ENCODE peak calls at places on chromosomes 4 and X, in six cellular contexts. Q, X, F, R, C and I are unnamed samples.
A peak's percentile ranks its signal among the peaks of the same experiment; 100 is the strongest.

GRCh38 chrX:38236901-38237615 is 16.4 kb upstream of the SRPX start:
- DNase-seq in Q (no peak), X (no peak), F (no peak), R (no peak), C (no peak), I (no peak)

GRCh38 chrX:78514852-78515251 is 144.3 kb downstream of the RTL3 start:
- DNase-seq in Q (peak; percentile 63), X (no peak), F (no peak), R (no peak), C (no peak), I (peak; percentile 37)

GRCh38 chr4:5708829-5709680 is 696 bp upstream of the EVC2 start:
- DNase-seq in Q (no peak), X (no peak), F (no peak), R (no peak), C (no peak), I (no peak)

GRCh38 chrX:85326234-85327059 is 53.0 kb downstream of the POF1B start:
- DNase-seq in Q (no peak), X (no peak), F (no peak), R (no peak), C (no peak), I (no peak)

GRCh38 chr4:56909083-56909981 is 1.6 kb downstream of the REST start:
- DNase-seq in Q (peak; percentile 55), X (no peak), F (no peak), R (peak; percentile 52), C (peak; percentile 63), I (peak; percentile 62)

GRCh38 chrX:153238361-153238760 is 59.3 kb downstream of the MAGEA1 start:
- DNase-seq in Q (no peak), X (no peak), F (no peak), R (no peak), C (no peak), I (no peak)

GRCh38 chr4:64158648-64159326 is 250.5 kb downstream of the TECRL start:
- DNase-seq in Q (peak; percentile 90), X (peak; percentile 19), F (peak; percentile 12), R (peak; percentile 22), C (peak; percentile 63), I (peak; percentile 43)

GRCh38 chrX:72114306-72114705 is 17.4 kb downstream of the RTL5 start:
- DNase-seq in Q (no peak), X (no peak), F (no peak), R (no peak), C (no peak), I (no peak)

GRCh38 chrX:17380221-17380620 is 5.2 kb downstream of the NHS start:
- DNase-seq in Q (no peak), X (no peak), F (no peak), R (no peak), C (no peak), I (peak; percentile 26)

GRCh38 chr4:168572002-168572401 is 75.2 kb downstream of the PALLD start:
- DNase-seq in Q (no peak), X (no peak), F (no peak), R (no peak), C (no peak), I (no peak)

GRCh38 chrX:51437521-51437920 is 58.9 kb downstream of the NUDT11 start:
- DNase-seq in Q (no peak), X (no peak), F (no peak), R (no peak), C (no peak), I (no peak)

GRCh38 chrX:135213200-135213844 is 38.5 kb upstream of the ETDA start:
- DNase-seq in Q (no peak), X (no peak), F (no peak), R (no peak), C (no peak), I (no peak)

GRCh38 chr4:145816091-145816490 is 122.5 kb downstream of the ZNF827 start:
- DNase-seq in Q (no peak), X (no peak), F (no peak), R (no peak), C (no peak), I (peak; percentile 37)

GRCh38 chrX:11401966-11402365 is 108.8 kb downstream of the AMELX start:
- DNase-seq in Q (no peak), X (no peak), F (no peak), R (peak; percentile 21), C (no peak), I (no peak)

GRCh38 chr4:646460-646859 is 21.1 kb downstream of the PDE6B start:
- DNase-seq in Q (no peak), X (no peak), F (no peak), R (no peak), C (no peak), I (no peak)

GRCh38 chr4:15366660-15367059 is 61.2 kb upstream of the C1QTNF7 start:
- DNase-seq in Q (no peak), X (no peak), F (no peak), R (no peak), C (no peak), I (no peak)

GRCh38 chrX:98071331-98071730 is 1187.6 kb downstream of the RPA4 start:
- DNase-seq in Q (peak; percentile 2), X (no peak), F (no peak), R (no peak), C (no peak), I (no peak)

DNA sequence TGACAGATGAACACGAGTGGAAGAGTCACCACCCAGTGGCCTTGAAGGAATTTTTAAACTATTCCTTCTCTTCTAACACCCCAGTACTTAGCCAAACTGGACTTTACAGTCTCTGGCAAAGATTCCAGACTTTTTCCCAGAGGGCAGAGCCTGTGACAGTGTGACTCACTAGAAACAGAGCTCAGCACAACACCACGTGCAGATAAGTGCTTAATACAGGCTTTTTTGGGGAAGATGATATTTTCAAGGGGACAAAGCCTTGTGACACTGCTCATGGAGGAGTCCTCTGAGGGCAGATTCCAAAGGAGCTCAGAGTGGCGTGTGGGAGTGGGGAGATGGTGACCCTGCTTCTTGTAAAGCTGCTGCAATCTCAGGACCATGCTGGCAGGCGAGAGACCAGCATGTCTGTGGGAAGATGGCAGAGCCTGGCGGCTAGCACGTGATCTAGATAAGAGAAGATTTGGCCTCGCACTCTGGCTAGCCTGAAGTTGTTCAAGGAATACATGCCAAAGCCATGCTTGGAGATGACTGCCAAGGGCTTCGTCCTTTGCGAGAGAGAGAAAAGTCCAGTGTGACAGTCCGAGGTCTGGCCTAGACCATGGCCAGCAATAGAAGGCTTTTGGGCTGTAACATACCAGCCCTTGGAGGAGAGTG is 2.4 kb downstream of the RAB33A start:
- DNase-seq in Q (peak; percentile 61), X (no peak), F (no peak), R (peak; percentile 81), C (no peak), I (no peak)
- H3K9ac ChIP-seq in Q (peak overlapping the region; percentile 49), X (peak overlapping the region; percentile 75), F (no peak overlapping the region), R (no peak overlapping the region), C (peak overlapping the region; percentile 90), I (no peak overlapping the region)

GRCh38 chr4:68129793-68130192 is at the start of gene TMPRSS11F:
- DNase-seq in Q (peak; percentile 78), X (no peak), F (peak; percentile 34), R (no peak), C (no peak), I (peak; percentile 83)

GRCh38 chr4:68132342-68132741 is 2.7 kb upstream of the TMPRSS11F start:
- DNase-seq in Q (no peak), X (no peak), F (no peak), R (no peak), C (no peak), I (no peak)
- H3K9ac ChIP-seq in Q (no peak overlapping the region), X (no peak overlapping the region), F (no peak overlapping the region), R (no peak overlapping the region), C (no peak overlapping the region), I (no peak overlapping the region)

GRCh38 chr4:98641906-98642668 is 16.3 kb downstream of the TSPAN5 start:
- DNase-seq in Q (no peak), X (no peak), F (no peak), R (no peak), C (no peak), I (no peak)

GRCh38 chr4:98641393-98641792 is 17.0 kb downstream of the TSPAN5 start:
- DNase-seq in Q (no peak), X (no peak), F (no peak), R (peak; percentile 56), C (no peak), I (no peak)

GRCh38 chr4:98639523-98639922 is 18.9 kb downstream of the TSPAN5 start:
- DNase-seq in Q (no peak), X (peak; percentile 20), F (no peak), R (peak; percentile 19), C (no peak), I (no peak)

GRCh38 chr4:98638661-98639060 is 19.8 kb downstream of the TSPAN5 start:
- DNase-seq in Q (no peak), X (no peak), F (no peak), R (peak; percentile 86), C (no peak), I (no peak)

DNA sequence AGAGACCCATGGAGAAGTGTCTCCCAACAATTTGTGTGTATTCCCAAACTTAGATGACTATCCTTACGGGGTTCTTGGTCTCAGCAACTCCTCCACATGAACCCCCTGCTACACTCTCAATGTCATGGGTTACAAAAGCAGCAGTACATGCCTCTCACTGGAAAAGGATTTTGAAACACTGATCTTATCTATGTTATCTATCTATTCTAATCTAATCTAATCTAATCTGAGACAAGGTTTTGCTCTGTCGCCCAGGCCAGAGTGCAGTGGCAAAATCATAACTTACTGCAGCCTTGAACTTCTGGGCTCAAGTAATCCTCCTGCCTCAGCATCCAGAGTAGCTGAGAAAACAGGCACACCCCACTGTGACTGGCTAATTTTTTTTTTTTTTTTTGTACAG is 19.3 kb downstream of the TSPAN5 start:
- DNase-seq in Q (no peak), X (no peak), F (no peak), R (no peak), C (no peak), I (no peak)
- H3K9ac ChIP-seq in Q (no peak overlapping the region), X (no peak overlapping the region), F (no peak overlapping the region), R (no peak overlapping the region), C (no peak overlapping the region), I (no peak overlapping the region)

DNA sequence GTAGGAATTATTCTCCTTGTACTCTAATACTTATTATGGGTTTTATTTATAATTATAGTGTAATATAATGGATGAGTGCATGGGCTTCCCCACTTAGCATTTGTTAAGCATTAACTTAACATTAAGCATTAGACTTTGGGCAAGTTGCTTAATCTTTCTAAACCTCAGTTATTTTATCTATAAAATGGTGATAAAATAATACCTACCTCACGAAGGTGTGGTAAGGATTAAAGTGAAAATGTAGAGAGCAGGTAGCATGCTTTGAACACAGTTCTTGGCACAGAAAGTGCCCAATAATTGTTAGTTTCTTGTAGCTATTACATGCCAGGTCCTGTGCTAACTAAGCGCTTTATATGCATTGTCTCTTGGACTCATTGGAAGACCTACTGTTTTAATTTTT is 2.6 kb downstream of the MSMO1 start:
- DNase-seq in Q (no peak), X (no peak), F (no peak), R (no peak), C (no peak), I (no peak)
- H3K9ac ChIP-seq in Q (no peak overlapping the region), X (no peak overlapping the region), F (no peak overlapping the region), R (no peak overlapping the region), C (peak overlapping the region; percentile 66), I (peak overlapping the region; percentile 39)

GRCh38 chrX:24145340-24146186 is 4.0 kb upstream of the ZFX start:
- DNase-seq in Q (peak; percentile 84), X (no peak), F (no peak), R (peak; percentile 54), C (no peak), I (peak; percentile 58)
- H3K9ac ChIP-seq in Q (peak overlapping the region; percentile 45), X (no peak overlapping the region), F (peak overlapping the region; percentile 47), R (no peak overlapping the region), C (no peak overlapping the region), I (no peak overlapping the region)